ENCODE peak calls at places on chromosomes 7 and 10, in seven cellular contexts. T is NCI-H510A treated with DMSO at 0.1 percent for 48 hours; O is dermis microvascular lymphatic vessel endothelial cell; B is T-cell; W is stimulated activated naive CD8-positive, alpha-beta T cell treated with anti-CD3 and anti-CD28 coated beads, Interleukin-15, Interleukin-2, amounts not matched to agents 100 U/mL and 50 U/mL, for 24 hours; H is NCI-H446; D is CD14-positive monocyte. N is an unnamed sample.

GRCh38 chr10:24706479-24707118 is 17.1 kb downstream of the ARHGAP21 start:
- DNase-seq in O (peak), H (peak), W (peak), T (no peak), D (peak), B (no peak), N (no peak)

GRCh38 chr7:16616542-16616941 is 29.0 kb downstream of the ANKMY2 start:
- DNase-seq in D (peak), B (no peak), O (no peak), W (no peak), H (no peak), T (no peak), N (no peak)

GRCh38 chr10:15897282-15897681 is 37.0 kb upstream of the MINDY3 start:
- DNase-seq in T (no peak), D (no peak), O (no peak), B (no peak), H (no peak), W (no peak), N (no peak)

GRCh38 chr10:51077507-51077906 is 3.2 kb downstream of the PRKG1 start:
- DNase-seq in D (no peak), W (no peak), H (no peak), T (no peak), O (no peak), B (no peak), N (no peak)

GRCh38 chr7:68321076-68321639 is 1277.1 kb upstream of the AUTS2 start:
- DNase-seq in B (no peak), W (no peak), T (peak), H (no peak), O (no peak), D (no peak), N (peak)

GRCh38 chr7:21969822-21970221 is 24.1 kb upstream of the CDCA7L start:
- DNase-seq in T (no peak), H (no peak), O (no peak), W (no peak), B (no peak), D (no peak), N (no peak)

GRCh38 chr7:29565982-29566746 is 2.5 kb downstream of the PRR15 start:
- DNase-seq in B (no peak), T (no peak), O (no peak), W (no peak), H (no peak), D (no peak), N (no peak)

GRCh38 chr7:97004931-97005763 is at the start of gene DLX6:
- DNase-seq in B (no peak), H (peak), T (peak), W (peak), O (no peak), D (no peak), N (peak)

GRCh38 chr10:90591629-90592028 is 266.2 kb downstream of the HTR7 start:
- DNase-seq in D (no peak), T (peak), H (no peak), B (no peak), W (no peak), O (no peak), N (no peak)

GRCh38 chr10:93820434-93820833 is 62.7 kb downstream of the LGI1 start:
- DNase-seq in H (no peak), D (no peak), T (no peak), B (no peak), O (no peak), W (no peak), N (no peak)

GRCh38 chr10:61952028-61952638 is 50.6 kb downstream of the ARID5B start:
- DNase-seq in O (no peak), T (no peak), B (no peak), H (no peak), W (no peak), D (no peak), N (no peak)

GRCh38 chr10:25934673-25935139 is 677 bp downstream of the MYO3A start:
- DNase-seq in H (peak), B (no peak), O (no peak), T (no peak), D (no peak), W (peak), N (no peak)

GRCh38 chr7:153934629-153935028 is 117.6 kb upstream of the DPP6 start:
- DNase-seq in O (no peak), D (no peak), B (no peak), H (no peak), W (no peak), T (no peak), N (no peak)

GRCh38 chr7:84258628-84259027 is 64.0 kb upstream of the SEMA3A start:
- DNase-seq in B (no peak), H (peak), T (no peak), O (no peak), W (no peak), D (no peak), N (no peak)

GRCh38 chr7:51949726-51950644 is 633.4 kb upstream of the COBL start:
- DNase-seq in B (no peak), D (no peak), O (no peak), W (no peak), H (no peak), T (peak), N (no peak)

GRCh38 chr7:6248581-6248980 is 23.8 kb downstream of the CYTH3 start:
- DNase-seq in D (no peak), O (no peak), W (no peak), T (no peak), B (no peak), H (no peak), N (no peak)

GRCh38 chr7:69445549-69445948 is 152.7 kb upstream of the AUTS2 start:
- DNase-seq in T (no peak), B (no peak), H (no peak), W (no peak), D (no peak), O (no peak), N (no peak)

GRCh38 chr10:99369551-99369950 is 40.4 kb downstream of the CNNM1 start:
- DNase-seq in D (no peak), B (no peak), T (no peak), O (no peak), H (no peak), W (no peak), N (no peak)

GRCh38 chr7:67564978-67565377 is 568.3 kb downstream of the TYW1 start:
- DNase-seq in B (no peak), T (no peak), D (no peak), O (no peak), H (no peak), W (no peak), N (no peak)

GRCh38 chr7:114133717-114134116 is 214.9 kb upstream of the PPP1R3A start:
- DNase-seq in W (no peak), O (no peak), H (no peak), T (no peak), D (no peak), B (no peak), N (no peak)

GRCh38 chr10:44724415-44725174 is 186.5 kb upstream of the TMEM72 start:
- DNase-seq in O (no peak), T (no peak), W (no peak), B (no peak), D (no peak), H (no peak), N (no peak)

GRCh38 chr10:24707445-24707844 is 16.2 kb downstream of the ARHGAP21 start:
- DNase-seq in O (no peak), W (no peak), H (no peak), T (no peak), D (no peak), B (no peak), N (no peak)

GRCh38 chr10:21364196-21365114 is 161.0 kb downstream of the SKIDA1 start:
- DNase-seq in T (no peak), B (no peak), H (no peak), D (no peak), O (peak), W (no peak), N (no peak)

GRCh38 chr10:30540286-30540685 is 89.3 kb downstream of the LYZL2 start:
- DNase-seq in D (no peak), T (no peak), W (no peak), H (no peak), O (no peak), B (no peak), N (no peak)

N was measured in NCI-H1694.